ENCODE peak calls at places on chromosomes 1 and 21, in seven cellular contexts. Q is activated B cell treated with CpG ODN at 0.5 μM for 24 hours, G is adrenal gland, R is RWPE1, H is lower leg skin, P is GM20000, V is brain microvascular endothelial cell. T is an unnamed sample.

GRCh38 chr1:237737938-237738610 is 152.6 kb downstream of the ZP4 start:
- DNase-seq in Q (no peak), G (no peak), R (no peak), H (no peak), P (no peak), V (no peak), T (no peak)

GRCh38 chr1:171637928-171638576 is 14.4 kb downstream of the MYOC start:
- DNase-seq in Q (no peak), G (no peak), R (no peak), H (no peak), P (no peak), V (no peak), T (no peak)

GRCh38 chr1:234659538-234659937 is 49.6 kb upstream of the IRF2BP2 start:
- DNase-seq in Q (no peak), G (peak), R (peak), H (peak), P (no peak), V (peak), T (no peak)

GRCh38 chr1:83761084-83761760 is 237.7 kb downstream of the TTLL7 start:
- DNase-seq in Q (peak), G (no peak), R (no peak), H (no peak), P (peak), V (no peak), T (no peak)

GRCh38 chr1:85611856-85612255 is 31.3 kb downstream of the CCN1 start:
- DNase-seq in Q (no peak), G (peak), R (peak), H (peak), P (no peak), V (peak), T (no peak)

GRCh38 chr1:54180666-54181360 is 19.0 kb downstream of the CYB5RL start:
- DNase-seq in Q (no peak), G (no peak), R (no peak), H (no peak), P (no peak), V (no peak), T (no peak)

GRCh38 chr1:106276856-106277255 is 779.6 kb upstream of the PRMT6 start:
- DNase-seq in Q (no peak), G (no peak), R (no peak), H (no peak), P (no peak), V (no peak), T (no peak)

GRCh38 chr1:154812911-154813816 is 56.9 kb downstream of the KCNN3 start:
- DNase-seq in Q (no peak), G (peak), R (peak), H (no peak), P (no peak), V (peak), T (no peak)

GRCh38 chr1:201946224-201946908 is at the start of gene LMOD1:
- DNase-seq in Q (no peak), G (peak), R (no peak), H (peak), P (no peak), V (peak), T (peak)

GRCh38 chr21:38479641-38480515 is 18.4 kb downstream of the ERG start:
- DNase-seq in Q (no peak), G (no peak), R (peak), H (no peak), P (no peak), V (no peak), T (no peak)

GRCh38 chr1:157170677-157171515 is 32.7 kb upstream of the ETV3 start:
- DNase-seq in Q (no peak), G (no peak), R (peak), H (no peak), P (no peak), V (peak), T (peak)

GRCh38 chr21:29194342-29194741 is 63.9 kb downstream of the MAP3K7CL start:
- DNase-seq in Q (no peak), G (no peak), R (no peak), H (no peak), P (no peak), V (no peak), T (no peak)

GRCh38 chr1:200115532-200115931 is 88.0 kb downstream of the NR5A2 start:
- DNase-seq in Q (no peak), G (no peak), R (no peak), H (no peak), P (no peak), V (no peak), T (no peak)

GRCh38 chr1:94063379-94063778 is 57.6 kb downstream of the ABCA4 start:
- DNase-seq in Q (no peak), G (peak), R (no peak), H (no peak), P (no peak), V (peak), T (no peak)

GRCh38 chr21:38989745-38990423 is 184.2 kb downstream of the ETS2 start:
- DNase-seq in Q (no peak), G (peak), R (no peak), H (no peak), P (no peak), V (peak), T (no peak)

GRCh38 chr1:117793396-117793795 is 136.0 kb downstream of the GDAP2 start:
- DNase-seq in Q (no peak), G (no peak), R (no peak), H (no peak), P (no peak), V (no peak), T (no peak)

GRCh38 chr1:34858901-34859441 is 578 bp downstream of the SMIM12 start:
- DNase-seq in Q (no peak), G (peak), R (peak), H (no peak), P (no peak), V (peak), T (no peak)

GRCh38 chr1:1753607-1754005 is 24.7 kb downstream of the NADK start:
- DNase-seq in Q (no peak), G (no peak), R (no peak), H (no peak), P (no peak), V (no peak), T (no peak)

GRCh38 chr1:236128646-236129178 is 13.6 kb upstream of the GPR137B start:
- DNase-seq in Q (no peak), G (no peak), R (no peak), H (no peak), P (no peak), V (no peak), T (no peak)

DNA sequence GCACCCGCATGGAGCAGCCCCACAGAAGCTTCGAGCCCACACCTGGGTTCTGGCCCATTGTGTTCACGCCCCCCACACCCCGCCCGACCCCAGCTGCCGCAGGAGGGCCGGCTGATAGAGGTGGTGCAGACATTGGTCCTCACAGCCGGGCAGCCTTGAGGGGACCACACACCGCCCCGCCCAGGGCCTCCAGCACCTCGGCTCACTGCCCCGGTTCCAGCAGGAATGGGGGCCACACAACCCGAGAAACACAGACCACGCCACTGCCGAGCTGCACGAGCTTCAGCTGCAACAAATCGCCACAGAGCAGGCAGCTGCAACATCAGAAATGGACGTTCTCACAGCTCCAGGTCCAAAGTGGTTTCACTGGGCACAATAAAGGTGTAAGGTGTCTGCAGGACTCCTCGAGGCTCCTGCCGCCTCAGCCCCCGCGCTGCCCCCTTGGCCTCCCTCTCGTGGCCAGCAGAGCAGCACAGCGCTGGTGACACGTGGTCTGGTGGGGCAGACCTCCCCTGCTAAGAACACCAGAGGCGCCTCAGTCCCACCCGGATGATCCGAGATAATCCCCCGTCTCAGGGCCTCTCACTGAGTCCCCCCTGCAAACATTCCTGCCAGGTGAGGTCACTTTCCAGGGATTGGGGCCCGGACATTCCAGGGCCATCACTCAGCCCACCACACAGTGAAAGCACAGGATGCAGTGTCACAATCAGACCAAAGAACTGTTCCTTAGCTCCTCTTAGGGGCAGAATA is 62.3 kb upstream of the ADARB1 start:
- DNase-seq in Q (no peak), G (no peak), R (peak), H (no peak), P (no peak), V (peak), T (no peak)
- TF ChIP-seq CTCF in Q (no peak), G (no peak), R (no peak), H (no peak), P (no peak), V (peak), T (no peak)

GRCh38 chr1:168789501-168789900 is 60.5 kb upstream of the DPT start:
- DNase-seq in Q (no peak), G (no peak), R (no peak), H (no peak), P (no peak), V (no peak), T (no peak)
- TF ChIP-seq CTCF in Q (no peak), G (no peak), R (no peak), H (no peak), P (no peak), V (no peak), T (no peak)

DNA sequence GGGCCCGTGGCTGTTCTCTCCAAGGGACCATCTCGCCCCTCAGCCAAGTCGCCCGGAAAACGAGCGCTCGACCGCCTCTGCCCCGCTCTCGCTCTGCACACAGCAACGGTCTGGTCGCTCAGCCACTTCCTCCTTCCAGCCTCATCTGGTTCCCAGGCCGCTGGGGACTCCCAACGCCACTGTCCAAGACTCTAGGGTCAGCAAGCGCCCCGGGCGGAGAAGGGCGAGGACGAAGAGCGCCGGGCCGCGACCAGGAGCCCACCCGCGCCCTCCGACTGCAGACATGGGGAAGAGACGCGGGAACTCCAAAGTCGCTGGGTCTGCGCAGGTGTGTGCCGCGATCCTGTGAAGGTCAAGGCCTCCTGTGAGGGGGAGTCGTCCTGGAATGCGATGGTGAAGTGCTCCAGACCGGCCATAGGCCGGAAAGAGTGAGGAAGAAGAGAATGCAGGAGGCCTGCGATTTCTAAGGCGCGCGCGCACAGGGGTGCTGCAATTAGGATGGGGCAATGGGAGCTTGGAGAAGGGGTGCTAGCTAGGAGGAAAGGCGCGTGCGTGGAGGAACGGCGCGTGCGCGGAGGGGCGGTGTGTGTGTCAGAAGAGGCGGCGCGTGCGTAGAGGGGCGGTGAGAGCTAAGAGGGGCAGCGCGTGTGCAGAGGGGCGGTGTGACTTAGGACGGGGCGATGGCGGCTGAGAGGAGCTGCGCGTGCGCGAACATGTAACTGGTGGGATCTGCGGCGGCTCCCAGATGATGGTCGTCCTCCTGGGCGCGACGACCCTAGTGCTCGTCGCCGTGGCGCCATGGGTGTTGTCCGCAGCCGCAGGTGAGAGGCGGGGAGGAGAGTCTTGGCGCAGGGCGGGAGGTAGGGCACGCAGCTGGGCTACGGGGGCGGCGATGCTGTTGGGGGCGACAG is at the start of gene IFNAR1:
- DNase-seq in Q (peak), G (peak), R (peak), H (peak), P (peak), V (peak), T (peak)
- TF ChIP-seq CTCF in Q (no peak), G (no peak), R (no peak), H (no peak), P (no peak), V (peak), T (no peak)

GRCh38 chr1:165861911-165862310 is 34.5 kb downstream of the UCK2 start:
- DNase-seq in Q (no peak), G (no peak), R (no peak), H (no peak), P (no peak), V (no peak), T (no peak)
- TF ChIP-seq CTCF in Q (no peak), G (no peak), R (no peak), H (no peak), P (no peak), V (no peak), T (no peak)

DNA sequence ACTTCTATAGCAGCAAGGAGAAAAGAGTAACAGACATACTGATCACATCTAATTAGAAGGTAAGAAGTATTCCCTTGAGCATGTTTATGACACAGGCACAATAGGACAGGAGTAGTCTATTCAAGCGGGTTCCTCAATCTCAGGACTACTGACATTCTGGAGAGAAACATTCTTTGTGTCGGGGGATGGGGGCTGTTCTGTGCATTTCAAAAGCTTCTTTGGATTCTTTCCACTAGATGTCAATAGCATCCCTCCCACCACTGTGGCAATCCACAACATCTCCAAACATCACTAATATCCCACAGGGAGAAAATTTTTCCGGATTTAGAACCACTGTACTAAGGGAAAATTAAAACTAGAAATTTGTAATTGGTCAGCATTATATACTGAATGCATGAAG is 56.9 kb downstream of the ADAMTS5 start:
- DNase-seq in Q (no peak), G (no peak), R (no peak), H (no peak), P (no peak), V (peak), T (no peak)
- TF ChIP-seq CTCF in Q (no peak), G (no peak), R (no peak), H (no peak), P (no peak), V (peak), T (no peak)